ENCODE peak calls at places on chromosomes 13 and 19, in four cellular contexts. One of them, this sample, is unnamed.

GRCh38 chr13:26377038-26377437 is 123.1 kb downstream of the CDK8 start:
- DNase-seq in fibroblast of mammary gland: peak
- DNase-seq in neural progenitor cell: peak
- DNase-seq in RWPE2: no peak
- DNase-seq in this sample: no peak

GRCh38 chr13:111120913-111121312 is 5.8 kb downstream of the ARHGEF7 start:
- DNase-seq in neural progenitor cell: no peak
- DNase-seq in RWPE2: no peak
- DNase-seq in fibroblast of mammary gland: no peak
- DNase-seq in this sample: no peak

GRCh38 chr19:1896508-1896907 is 8.7 kb upstream of the ADAT3 start:
- DNase-seq in RWPE2: no peak
- DNase-seq in neural progenitor cell: no peak
- DNase-seq in fibroblast of mammary gland: no peak
- DNase-seq in this sample: no peak

GRCh38 chr13:23796546-23796945 is 92.7 kb downstream of the MIPEP start:
- DNase-seq in fibroblast of mammary gland: no peak
- DNase-seq in RWPE2: no peak
- DNase-seq in neural progenitor cell: no peak
- DNase-seq in this sample: no peak

GRCh38 chr13:108957369-108958012 is 328.1 kb downstream of the MYO16 start:
- DNase-seq in fibroblast of mammary gland: peak
- DNase-seq in neural progenitor cell: peak
- DNase-seq in RWPE2: peak
- DNase-seq in this sample: no peak

GRCh38 chr13:66585669-66586203 is 644.4 kb downstream of the PCDH9 start:
- DNase-seq in RWPE2: no peak
- DNase-seq in fibroblast of mammary gland: no peak
- DNase-seq in neural progenitor cell: no peak
- DNase-seq in this sample: no peak

GRCh38 chr13:111460548-111461444 is 140.4 kb downstream of the TEX29 start:
- DNase-seq in fibroblast of mammary gland: peak
- DNase-seq in neural progenitor cell: peak
- DNase-seq in RWPE2: no peak
- DNase-seq in this sample: no peak

GRCh38 chr13:109026266-109026665 is 396.9 kb downstream of the MYO16 start:
- DNase-seq in neural progenitor cell: no peak
- DNase-seq in fibroblast of mammary gland: no peak
- DNase-seq in RWPE2: no peak
- DNase-seq in this sample: no peak

GRCh38 chr13:30607908-30608307 is 9.8 kb upstream of the USPL1 start:
- DNase-seq in RWPE2: no peak
- DNase-seq in fibroblast of mammary gland: no peak
- DNase-seq in neural progenitor cell: no peak
- DNase-seq in this sample: no peak

GRCh38 chr13:76754414-76754813 is 131.8 kb downstream of the KCTD12 start:
- DNase-seq in fibroblast of mammary gland: peak
- DNase-seq in RWPE2: no peak
- DNase-seq in neural progenitor cell: no peak
- DNase-seq in this sample: no peak

GRCh38 chr19:41698746-41699230 is 9.6 kb upstream of the CEACAM5 start:
- DNase-seq in neural progenitor cell: no peak
- DNase-seq in fibroblast of mammary gland: no peak
- DNase-seq in RWPE2: no peak
- DNase-seq in this sample: no peak

GRCh38 chr13:37107868-37108267 is 2.4 kb upstream of the CSNK1A1L start:
- DNase-seq in neural progenitor cell: no peak
- DNase-seq in RWPE2: no peak
- DNase-seq in fibroblast of mammary gland: no peak
- DNase-seq in this sample: no peak

GRCh38 chr19:10406191-10406590 is 2.8 kb upstream of the CDC37 start:
- DNase-seq in RWPE2: no peak
- DNase-seq in fibroblast of mammary gland: no peak
- DNase-seq in neural progenitor cell: no peak
- DNase-seq in this sample: no peak

GRCh38 chr19:4361152-4362037 is 18.0 kb downstream of the MPND start:
- DNase-seq in RWPE2: peak
- DNase-seq in fibroblast of mammary gland: no peak
- DNase-seq in neural progenitor cell: peak
- DNase-seq in this sample: peak

GRCh38 chr19:18894254-18895037 is 1.5 kb downstream of the CERS1 start:
- DNase-seq in RWPE2: no peak
- DNase-seq in fibroblast of mammary gland: peak
- DNase-seq in neural progenitor cell: peak
- DNase-seq in this sample: no peak

GRCh38 chr13:30743319-30744055 is 8.1 kb downstream of the ALOX5AP start:
- DNase-seq in fibroblast of mammary gland: peak
- DNase-seq in neural progenitor cell: no peak
- DNase-seq in RWPE2: peak
- DNase-seq in this sample: no peak

GRCh38 chr13:105991131-105991530 is 544.3 kb downstream of the EFNB2 start:
- DNase-seq in neural progenitor cell: no peak
- DNase-seq in fibroblast of mammary gland: no peak
- DNase-seq in RWPE2: no peak
- DNase-seq in this sample: no peak

GRCh38 chr19:1057185-1057857 is 9.6 kb upstream of the ARHGAP45 start:
- DNase-seq in neural progenitor cell: peak
- DNase-seq in fibroblast of mammary gland: peak
- DNase-seq in RWPE2: no peak
- DNase-seq in this sample: no peak

GRCh38 chr13:27168870-27169525 is 2.6 kb downstream of the USP12 start:
- DNase-seq in RWPE2: no peak
- DNase-seq in fibroblast of mammary gland: peak
- DNase-seq in neural progenitor cell: no peak
- DNase-seq in this sample: no peak

GRCh38 chr19:34794289-34794960 is 21.4 kb upstream of the ZNF599 start:
- DNase-seq in fibroblast of mammary gland: no peak
- DNase-seq in RWPE2: no peak
- DNase-seq in neural progenitor cell: no peak
- DNase-seq in this sample: no peak

GRCh38 chr19:56678205-56678604 is 6.6 kb upstream of the ZNF835 start:
- DNase-seq in RWPE2: no peak
- DNase-seq in neural progenitor cell: no peak
- DNase-seq in fibroblast of mammary gland: no peak
- DNase-seq in this sample: no peak

GRCh38 chr13:23608704-23609413 is 38.6 kb downstream of the TNFRSF19 start:
- DNase-seq in neural progenitor cell: no peak
- DNase-seq in fibroblast of mammary gland: peak
- DNase-seq in RWPE2: no peak
- DNase-seq in this sample: no peak

GRCh38 chr19:8245869-8246835 is 37.0 kb downstream of the CERS4 start:
- DNase-seq in fibroblast of mammary gland: no peak
- DNase-seq in RWPE2: no peak
- DNase-seq in neural progenitor cell: no peak
- DNase-seq in this sample: no peak

GRCh38 chr13:39037880-39038568 is at the start of the genes NHLRC3 and PROSER1:
- DNase-seq in neural progenitor cell: peak
- DNase-seq in fibroblast of mammary gland: peak
- DNase-seq in RWPE2: peak
- DNase-seq in this sample: peak

GRCh38 chr13:30968734-30969335 is 36.4 kb downstream of the TEX26 start:
- DNase-seq in neural progenitor cell: no peak
- DNase-seq in RWPE2: no peak
- DNase-seq in fibroblast of mammary gland: peak
- DNase-seq in this sample: no peak

GRCh38 chr19:57465680-57466381 is 8.9 kb upstream of the VN1R1 start:
- DNase-seq in RWPE2: no peak
- DNase-seq in neural progenitor cell: peak
- DNase-seq in fibroblast of mammary gland: peak
- DNase-seq in this sample: no peak

GRCh38 chr19:42185281-42185680 is 32.2 kb downstream of the DEDD2 start:
- DNase-seq in RWPE2: no peak
- DNase-seq in fibroblast of mammary gland: peak
- DNase-seq in neural progenitor cell: no peak
- DNase-seq in this sample: no peak

GRCh38 chr13:28049880-28050871 is 50.2 kb downstream of the FLT3 start:
- DNase-seq in fibroblast of mammary gland: no peak
- DNase-seq in neural progenitor cell: no peak
- DNase-seq in RWPE2: no peak
- DNase-seq in this sample: no peak

GRCh38 chr13:25042141-25042540 is 53.8 kb upstream of the PABPC3 start:
- DNase-seq in RWPE2: no peak
- DNase-seq in neural progenitor cell: no peak
- DNase-seq in fibroblast of mammary gland: no peak
- DNase-seq in this sample: no peak

GRCh38 chr13:25046985-25047660 is 48.8 kb upstream of the PABPC3 start:
- DNase-seq in fibroblast of mammary gland: peak
- DNase-seq in neural progenitor cell: peak
- DNase-seq in RWPE2: no peak
- DNase-seq in this sample: no peak

GRCh38 chr13:25051065-25051464 is 44.9 kb upstream of the PABPC3 start:
- DNase-seq in RWPE2: no peak
- DNase-seq in neural progenitor cell: no peak
- DNase-seq in fibroblast of mammary gland: no peak
- DNase-seq in this sample: no peak

GRCh38 chr13:25044071-25044470 is 51.9 kb upstream of the PABPC3 start:
- DNase-seq in fibroblast of mammary gland: no peak
- DNase-seq in RWPE2: no peak
- DNase-seq in neural progenitor cell: no peak
- DNase-seq in this sample: no peak

DNA sequence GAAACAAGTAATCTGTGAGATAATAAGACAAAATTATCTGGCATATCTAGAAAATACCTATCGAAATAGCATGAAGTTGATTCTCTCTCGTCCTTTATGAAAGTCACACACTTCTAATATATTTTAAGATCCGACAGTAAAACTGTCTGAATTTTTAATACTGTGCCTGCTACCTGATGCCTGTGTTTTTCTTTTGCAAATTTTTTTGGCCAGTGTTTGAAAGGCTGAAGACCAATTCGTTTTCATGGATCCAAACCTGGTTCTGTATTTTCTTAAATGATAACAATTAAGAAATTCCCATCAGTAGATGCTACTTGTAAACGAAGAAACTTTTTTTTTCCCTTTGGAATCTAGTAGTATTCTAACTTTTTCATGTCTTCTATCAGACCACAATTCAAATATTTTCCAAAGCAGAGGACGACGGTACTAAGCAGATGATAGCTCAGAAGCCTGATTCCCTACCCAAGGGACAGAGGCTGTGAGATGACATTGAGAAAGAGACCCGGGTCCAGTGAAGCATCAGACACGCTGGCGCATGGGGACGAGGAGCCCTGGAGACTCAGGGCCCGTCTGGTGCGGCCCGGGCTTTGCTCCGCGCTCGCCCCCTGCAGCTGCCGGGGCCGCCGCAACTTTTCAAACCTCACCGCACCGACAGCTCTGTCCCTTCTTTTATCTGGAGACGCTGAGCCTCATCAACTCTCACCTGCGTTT is 49.5 kb upstream of the PABPC3 start:
- DNase-seq in neural progenitor cell: peak
- DNase-seq in RWPE2: no peak
- DNase-seq in fibroblast of mammary gland: no peak
- DNase-seq in this sample: no peak
- TF ChIP-seq CTCF in neural progenitor cell: no peak
- TF ChIP-seq CTCF in RWPE2: no peak
- TF ChIP-seq CTCF in fibroblast of mammary gland: no peak
- TF ChIP-seq CTCF in this sample: peak

DNA sequence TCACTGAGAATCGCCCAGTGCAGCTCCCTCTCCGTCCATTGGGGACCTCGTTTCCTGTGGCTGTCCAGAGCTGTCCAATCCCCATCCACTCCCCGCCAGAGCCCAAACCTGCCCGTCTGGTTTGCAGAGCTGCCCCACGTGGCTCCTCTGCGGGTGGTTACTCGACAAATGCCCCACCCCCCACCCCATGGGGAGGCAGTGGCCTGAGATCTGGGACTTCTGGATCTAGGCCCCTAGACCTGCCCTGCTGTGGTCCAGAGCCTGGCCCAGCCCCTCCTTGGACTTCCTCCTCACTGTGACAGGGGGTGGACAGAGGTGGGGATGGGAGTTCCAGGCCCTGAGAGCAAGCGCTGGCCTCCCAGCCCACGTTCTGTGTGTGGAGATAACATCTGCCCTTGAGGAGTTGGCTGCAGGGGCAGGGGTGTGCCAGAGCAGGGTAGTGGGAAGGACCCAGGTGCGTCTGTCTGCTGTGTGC is 29.1 kb downstream of the PAK4 start:
- DNase-seq in fibroblast of mammary gland: no peak
- DNase-seq in RWPE2: no peak
- DNase-seq in neural progenitor cell: no peak
- DNase-seq in this sample: no peak
- TF ChIP-seq CTCF in fibroblast of mammary gland: no peak
- TF ChIP-seq CTCF in RWPE2: no peak
- TF ChIP-seq CTCF in neural progenitor cell: no peak
- TF ChIP-seq CTCF in this sample: no peak

GRCh38 chr13:104204177-104204576 is 1138.0 kb upstream of the SLC10A2 start:
- DNase-seq in RWPE2: no peak
- DNase-seq in neural progenitor cell: no peak
- DNase-seq in fibroblast of mammary gland: no peak
- DNase-seq in this sample: no peak
- TF ChIP-seq CTCF in RWPE2: no peak
- TF ChIP-seq CTCF in neural progenitor cell: no peak
- TF ChIP-seq CTCF in fibroblast of mammary gland: no peak
- TF ChIP-seq CTCF in this sample: no peak

DNA sequence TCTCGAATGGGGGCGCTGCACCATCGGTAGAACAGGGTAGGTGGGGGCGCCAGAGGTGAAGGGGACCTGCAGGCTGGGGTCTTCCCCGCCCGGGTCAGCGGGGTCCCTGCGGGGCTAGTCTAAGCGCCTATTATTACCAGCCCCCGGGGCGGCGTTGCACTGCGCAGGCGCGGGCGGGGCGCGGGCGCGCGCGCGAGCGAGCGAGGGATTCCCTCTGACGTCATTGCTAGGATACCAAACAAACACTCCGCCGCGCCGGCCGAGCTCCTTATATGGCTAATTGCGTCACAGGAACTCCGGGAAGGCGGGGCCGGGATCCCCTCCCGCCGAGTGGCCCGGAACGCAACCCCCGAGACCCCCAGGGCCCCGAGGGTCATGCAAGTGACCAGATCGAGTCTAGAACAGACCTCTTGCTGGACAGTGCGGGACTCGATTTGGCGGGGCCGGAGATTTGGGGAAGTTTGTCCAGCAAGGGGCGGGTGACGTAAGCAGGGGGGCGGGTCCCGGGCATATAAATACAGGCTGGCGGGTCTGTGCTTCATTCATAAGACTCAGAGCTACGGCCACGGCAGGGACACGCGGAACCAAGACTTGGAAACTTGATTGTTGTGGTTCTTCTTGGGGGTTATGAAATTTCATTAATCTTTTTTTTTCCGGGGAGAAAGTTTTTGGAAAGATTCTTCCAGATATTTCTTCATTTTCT is at the start of gene FOSB:
- DNase-seq in RWPE2: peak
- DNase-seq in fibroblast of mammary gland: peak
- DNase-seq in neural progenitor cell: peak
- DNase-seq in this sample: peak
- TF ChIP-seq CTCF in RWPE2: no peak
- TF ChIP-seq CTCF in fibroblast of mammary gland: no peak
- TF ChIP-seq CTCF in neural progenitor cell: peak
- TF ChIP-seq CTCF in this sample: peak

GRCh38 chr19:27776020-27776419 is 1436.9 kb downstream of the UQCRFS1 start:
- DNase-seq in fibroblast of mammary gland: peak
- DNase-seq in neural progenitor cell: no peak
- DNase-seq in RWPE2: no peak
- DNase-seq in this sample: no peak
- TF ChIP-seq CTCF in fibroblast of mammary gland: peak
- TF ChIP-seq CTCF in neural progenitor cell: peak
- TF ChIP-seq CTCF in RWPE2: no peak
- TF ChIP-seq CTCF in this sample: peak

GRCh38 chr19:36973021-36973843 is 57.1 kb downstream of the ZNF568 start:
- DNase-seq in RWPE2: peak
- DNase-seq in neural progenitor cell: no peak
- DNase-seq in fibroblast of mammary gland: peak
- DNase-seq in this sample: no peak
- TF ChIP-seq CTCF in RWPE2: peak
- TF ChIP-seq CTCF in neural progenitor cell: no peak
- TF ChIP-seq CTCF in fibroblast of mammary gland: peak
- TF ChIP-seq CTCF in this sample: no peak